ENCODE peak calls at places on chromosomes 7 and 10, in four cellular contexts. K is NCI-H510A treated with DMSO at 0.1 percent for 48 hours, M is hepatocyte, V is GM13977. B is an unnamed sample.

GRCh38 chr7:95608344-95609173 is 12.2 kb upstream of the PDK4 start:
- DNase-seq in V (peak), M (peak), K (peak), B (peak)

GRCh38 chr10:66639351-66639750 is 286.5 kb upstream of the LRRTM3 start:
- DNase-seq in M (no peak), V (no peak), K (no peak), B (no peak)

GRCh38 chr7:128167316-128167691 is 73.8 kb upstream of the LEP start:
- DNase-seq in V (peak), K (peak), M (peak), B (peak)

GRCh38 chr10:82737556-82737955 is 862.6 kb downstream of the NRG3 start:
- DNase-seq in M (no peak), K (no peak), V (no peak), B (no peak)

GRCh38 chr10:86291616-86292340 is 74.8 kb downstream of the GRID1 start:
- DNase-seq in V (no peak), K (no peak), M (no peak), B (peak)

GRCh38 chr10:43078986-43079273 is 2.1 kb downstream of the RET start:
- DNase-seq in V (peak), K (peak), M (peak), B (peak)

GRCh38 chr10:88735661-88736060 is 24.2 kb upstream of the LIPN start:
- DNase-seq in M (no peak), K (no peak), V (no peak), B (no peak)

GRCh38 chr10:20922033-20922432 is 24.9 kb upstream of the NEBL start:
- DNase-seq in K (no peak), V (no peak), M (no peak), B (no peak)

GRCh38 chr7:71871446-71871845 is 540.7 kb downstream of the CALN1 start:
- DNase-seq in K (no peak), M (no peak), V (no peak), B (no peak)

GRCh38 chr10:70169661-70170364 is 501 bp downstream of the SAR1A start:
- DNase-seq in K (no peak), M (peak), V (no peak), B (no peak)

GRCh38 chr7:155292680-155293226 is 4.9 kb upstream of the INSIG1 start:
- DNase-seq in M (no peak), K (no peak), V (no peak), B (no peak)

GRCh38 chr10:62638062-62638477 is 166.4 kb upstream of the ADO start:
- DNase-seq in M (no peak), V (no peak), K (no peak), B (no peak)

GRCh38 chr7:128453836-128454804 is 1.6 kb upstream of the HILPDA start:
- DNase-seq in M (peak), K (no peak), V (no peak), B (no peak)

GRCh38 chr10:79385392-79385795 is 38.1 kb downstream of the PPIF start:
- DNase-seq in K (no peak), M (no peak), V (no peak), B (no peak)

GRCh38 chr10:64630534-64630933 is 1109.3 kb downstream of the REEP3 start:
- DNase-seq in M (no peak), V (no peak), K (peak), B (peak)

GRCh38 chr7:48052748-48053147 is 17.4 kb downstream of the C7orf57 start:
- DNase-seq in V (no peak), M (peak), K (no peak), B (peak)

GRCh38 chr10:29102636-29103035 is 186.2 kb upstream of the LYZL1 start:
- DNase-seq in K (no peak), V (no peak), M (no peak), B (peak)

GRCh38 chr10:78066728-78067430 is 33.2 kb downstream of the RPS24 start:
- DNase-seq in K (no peak), M (no peak), V (no peak), B (no peak)

GRCh38 chr7:49670991-49671390 is 102.4 kb upstream of the VWC2 start:
- DNase-seq in V (no peak), M (no peak), K (no peak), B (peak)

GRCh38 chr7:24978837-24979469 is 1.0 kb downstream of the OSBPL3 start:
- DNase-seq in M (peak), K (peak), V (no peak), B (peak)

GRCh38 chr10:5805260-5805659 is 8.0 kb downstream of the GDI2 start:
- DNase-seq in M (no peak), V (no peak), K (no peak), B (no peak)

GRCh38 chr10:97499561-97500296 is 1.0 kb downstream of the UBTD1 start:
- DNase-seq in K (no peak), V (no peak), M (no peak), B (peak)

GRCh38 chr7:102012941-102013461 is 195.6 kb downstream of the CUX1 start:
- DNase-seq in K (no peak), M (peak), V (no peak), B (no peak)

GRCh38 chr10:49379596-49380410 is 16.1 kb downstream of the DRGX start:
- DNase-seq in M (no peak), K (no peak), V (no peak), B (peak)

B was measured in DMS53.